ENCODE peak calls at places on chromosome 5, in ten cellular contexts. A is HCT116, F is upper lobe of right lung, T is IMR-90, L is right atrium auricular region, R is GM06990, Z is GM23248, M is GM23338, W is K562, D is adrenal gland. E is an unnamed sample. For H3K36me3, the result is how much of the 10 kb centered on the place peaks cover.

GRCh38 chr5:66947458-66947857 is 249.1 kb downstream of the CD180 start:
- DNase-seq in A (no peak), F (no peak), T (no peak), L (no peak), R (no peak), Z (no peak), M (no peak), W (no peak), D (no peak), E (no peak)

GRCh38 chr5:64594601-64595518 is 89.0 kb downstream of the RGS7BP start:
- DNase-seq in A (no peak), F (no peak), T (no peak), L (no peak), R (no peak), Z (no peak), M (peak), W (no peak), D (no peak), E (no peak)

GRCh38 chr5:180470966-180471582 is 23.1 kb upstream of the CNOT6 start:
- DNase-seq in A (peak), F (peak), T (peak), L (no peak), R (no peak), Z (peak), M (peak), W (peak), D (peak), E (peak)

GRCh38 chr5:155996123-155996522 is 330.8 kb upstream of the SGCD start:
- DNase-seq in A (no peak), F (no peak), T (no peak), L (no peak), R (no peak), Z (no peak), M (peak), W (no peak), D (no peak), E (no peak)

GRCh38 chr5:54882841-54883240 is 102.6 kb downstream of the ESM1 start:
- DNase-seq in A (no peak), F (no peak), T (no peak), L (no peak), R (no peak), Z (no peak), M (no peak), W (no peak), D (no peak), E (no peak)

GRCh38 chr5:99590806-99591205 is 662.0 kb upstream of the CHD1 start:
- DNase-seq in A (no peak), F (no peak), T (no peak), L (no peak), R (no peak), Z (no peak), M (no peak), W (no peak), D (no peak), E (no peak)

GRCh38 chr5:98916540-98916939 is 12.3 kb downstream of the CHD1 start:
- DNase-seq in A (no peak), F (no peak), T (no peak), L (no peak), R (no peak), Z (no peak), M (no peak), W (no peak), D (no peak), E (no peak)

GRCh38 chr5:68099327-68099726 is 116.2 kb upstream of the PIK3R1 start:
- DNase-seq in A (no peak), F (no peak), T (no peak), L (no peak), R (no peak), Z (no peak), M (no peak), W (no peak), D (no peak), E (no peak)

GRCh38 chr5:93246093-93246855 is 334.7 kb downstream of the NR2F1-AS1 start:
- DNase-seq in A (no peak), F (no peak), T (peak), L (no peak), R (no peak), Z (peak), M (peak), W (no peak), D (no peak), E (peak)

GRCh38 chr5:1443991-1444360 is 1.3 kb downstream of the SLC6A3 start:
- DNase-seq in A (no peak), F (no peak), T (no peak), L (no peak), R (no peak), Z (no peak), M (no peak), W (no peak), D (no peak), E (no peak)
- H3K36me3 ChIP-seq in A (under half), F (under half), T (under half), L (under half), R (under half), Z (under half), M (under half), W (under half), D (under half), E (under half)

GRCh38 chr5:133415506-133415905 is 196.8 kb downstream of the FSTL4 start:
- DNase-seq in A (no peak), F (no peak), T (no peak), L (no peak), R (no peak), Z (no peak), M (no peak), W (no peak), D (peak), E (no peak)
- H3K36me3 ChIP-seq in A (under half), F (under half), T (under half), L (under half), R (under half), Z (under half), M (under half), W (under half), D (under half), E (under half)

GRCh38 chr5:15783734-15784133 is 283.8 kb downstream of the FBXL7 start:
- DNase-seq in A (no peak), F (no peak), T (no peak), L (no peak), R (no peak), Z (no peak), M (no peak), W (no peak), D (no peak), E (no peak)
- H3K36me3 ChIP-seq in A (under half), F (under half), T (under half), L (under half), R (under half), Z (under half), M (under half), W (under half), D (under half), E (under half)

DNA sequence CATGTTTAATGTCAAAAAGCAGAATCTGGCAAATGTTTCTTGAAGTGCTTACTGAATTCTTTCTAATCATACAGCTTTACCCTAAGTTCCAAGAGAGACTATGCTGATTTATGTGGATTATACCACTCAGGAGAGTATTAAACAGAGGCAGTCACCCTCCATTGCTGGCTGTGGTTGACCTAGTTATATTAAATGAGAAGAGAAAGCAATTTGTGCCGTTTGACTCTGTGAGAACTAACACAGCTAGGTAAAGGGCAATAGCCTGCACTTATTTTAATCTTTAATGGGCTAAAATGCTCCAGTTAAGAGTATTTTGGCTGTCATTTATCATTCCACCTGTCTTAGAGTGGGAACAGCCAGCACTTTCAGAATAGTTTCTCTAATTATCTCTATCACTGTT is 62.6 kb downstream of the ELL2 start:
- DNase-seq in A (no peak), F (no peak), T (no peak), L (no peak), R (no peak), Z (no peak), M (no peak), W (no peak), D (no peak), E (no peak)
- H3K36me3 ChIP-seq in A (under half), F (half or more), T (half or more), L (under half), R (under half), Z (half or more), M (under half), W (under half), D (under half), E (half or more)

GRCh38 chr5:141529002-141529401 is 40.1 kb downstream of the PCDHGC5 start:
- DNase-seq in A (no peak), F (no peak), T (peak), L (no peak), R (peak), Z (peak), M (no peak), W (no peak), D (peak), E (no peak)
- H3K36me3 ChIP-seq in A (under half), F (half or more), T (under half), L (half or more), R (under half), Z (under half), M (under half), W (half or more), D (under half), E (half or more)

DNA sequence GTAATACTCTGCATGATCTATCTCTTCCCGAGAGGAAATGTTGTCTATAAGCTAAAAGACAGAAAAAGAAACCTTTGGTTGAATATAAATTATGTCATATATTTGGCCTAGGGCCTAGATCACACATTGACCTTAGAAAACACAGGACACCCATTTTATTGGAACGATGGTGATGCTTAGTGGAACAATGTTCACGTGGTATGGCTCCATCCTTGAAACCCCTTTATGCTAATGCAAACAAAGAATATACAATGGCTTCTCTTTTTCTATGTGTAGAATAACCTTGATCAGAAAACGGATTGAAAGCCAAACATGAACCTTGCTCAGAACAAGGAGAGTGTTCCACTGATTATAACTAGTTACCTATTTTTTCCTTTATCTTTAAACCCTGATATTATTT is 24.5 kb downstream of the MRPS27 start:
- DNase-seq in A (no peak), F (no peak), T (no peak), L (no peak), R (no peak), Z (no peak), M (no peak), W (no peak), D (no peak), E (no peak)
- H3K36me3 ChIP-seq in A (under half), F (under half), T (under half), L (under half), R (under half), Z (under half), M (under half), W (half or more), D (under half), E (under half)

E was measured in SJSA1.